ENCODE peak calls at places on chromosomes 6 and 20, in ten cellular contexts. F, V, U, J, X, P, C, H, G and B are unnamed samples.

GRCh38 chr6:21157186-21157929 is 436.2 kb upstream of the SOX4 start:
- DNase-seq in F (no peak), V (no peak), U (no peak), J (no peak), X (no peak), P (no peak), C (no peak), H (no peak), G (no peak), B (no peak)

GRCh38 chr6:167670938-167671338 is 155.8 kb upstream of the AFDN start:
- DNase-seq in F (no peak), V (no peak), U (no peak), J (no peak), X (no peak), P (no peak), C (no peak), H (no peak), G (no peak), B (no peak)

GRCh38 chr6:38612386-38612965 is 27.3 kb downstream of the BTBD9 start:
- DNase-seq in F (peak; percentile 77), V (no peak), U (no peak), J (peak; percentile 52), X (no peak), P (peak; percentile 31), C (peak; percentile 17), H (peak; percentile 75), G (no peak), B (peak; percentile 6)

GRCh38 chr6:147167009-147167408 is 37.2 kb upstream of the STXBP5 start:
- DNase-seq in F (no peak), V (no peak), U (no peak), J (no peak), X (no peak), P (no peak), C (no peak), H (no peak), G (no peak), B (no peak)

GRCh38 chr6:144219056-144219685 is 66.0 kb upstream of the UTRN start:
- DNase-seq in F (peak; percentile 60), V (no peak), U (no peak), J (peak; percentile 63), X (no peak), P (peak; percentile 37), C (peak; percentile 59), H (peak; percentile 68), G (peak; percentile 51), B (peak; percentile 51)

GRCh38 chr6:155313602-155314091 is 637 bp downstream of the TFB1M start:
- DNase-seq in F (no peak), V (no peak), U (no peak), J (peak; percentile 45), X (no peak), P (peak; percentile 35), C (peak; percentile 40), H (peak; percentile 43), G (peak; percentile 10), B (no peak)

GRCh38 chr6:169248521-169248971 is 5.1 kb downstream of the THBS2 start:
- DNase-seq in F (no peak), V (no peak), U (no peak), J (no peak), X (peak; percentile 50), P (no peak), C (no peak), H (no peak), G (no peak), B (no peak)

GRCh38 chr20:63495771-63496403 is 3.0 kb downstream of the EEF1A2 start:
- DNase-seq in F (peak; percentile 90), V (peak; percentile 66), U (peak; percentile 40), J (peak; percentile 28), X (peak; percentile 74), P (no peak), C (peak; percentile 55), H (peak; percentile 76), G (peak; percentile 82), B (no peak)

GRCh38 chr20:41139227-41140093 is 2.1 kb downstream of the PLCG1 start:
- DNase-seq in F (no peak), V (no peak), U (no peak), J (no peak), X (no peak), P (no peak), C (no peak), H (no peak), G (no peak), B (no peak)

GRCh38 chr6:42304313-42304712 is 86.7 kb upstream of the MRPS10 start:
- DNase-seq in F (no peak), V (no peak), U (no peak), J (no peak), X (no peak), P (no peak), C (no peak), H (no peak), G (no peak), B (no peak)

GRCh38 chr6:101397199-101397598 is 3.7 kb downstream of the GRIK2 start:
- DNase-seq in F (no peak), V (no peak), U (no peak), J (peak; percentile 30), X (no peak), P (no peak), C (peak; percentile 12), H (peak; percentile 8), G (no peak), B (no peak)

GRCh38 chr20:22339091-22339881 is 245.1 kb downstream of the FOXA2 start:
- DNase-seq in F (peak; percentile 60), V (no peak), U (no peak), J (peak; percentile 69), X (no peak), P (peak; percentile 71), C (peak; percentile 69), H (peak; percentile 54), G (peak; percentile 79), B (peak; percentile 69)

GRCh38 chr6:149482542-149483261 is 2.1 kb downstream of the ZC3H12D start:
- DNase-seq in F (no peak), V (no peak), U (no peak), J (no peak), X (no peak), P (no peak), C (no peak), H (no peak), G (no peak), B (no peak)

GRCh38 chr6:128573036-128573435 is 52.6 kb upstream of the PTPRK start:
- DNase-seq in F (no peak), V (no peak), U (no peak), J (no peak), X (no peak), P (no peak), C (no peak), H (no peak), G (no peak), B (no peak)

GRCh38 chr20:62452475-62453095 is 23.2 kb downstream of the GATA5 start:
- DNase-seq in F (no peak), V (no peak), U (no peak), J (no peak), X (no peak), P (no peak), C (no peak), H (no peak), G (no peak), B (no peak)

GRCh38 chr20:36017034-36017951 is 48.9 kb downstream of the CNBD2 start:
- DNase-seq in F (peak; percentile 85), V (no peak), U (no peak), J (peak; percentile 64), X (no peak), P (peak; percentile 24), C (peak; percentile 97), H (peak; percentile 83), G (no peak), B (peak; percentile 80)

GRCh38 chr6:162005375-162005774 is 722.2 kb downstream of the PRKN start:
- DNase-seq in F (no peak), V (no peak), U (no peak), J (no peak), X (no peak), P (no peak), C (no peak), H (no peak), G (peak; percentile 55), B (no peak)

GRCh38 chr6:9398794-9399373 is 963.5 kb upstream of the SLC35B3 start:
- DNase-seq in F (no peak), V (no peak), U (no peak), J (no peak), X (no peak), P (no peak), C (peak; percentile 4), H (no peak), G (no peak), B (no peak)

GRCh38 chr6:75481394-75481793 is 12.2 kb downstream of the FILIP1 start:
- DNase-seq in F (no peak), V (no peak), U (no peak), J (no peak), X (no peak), P (no peak), C (no peak), H (peak; percentile 72), G (no peak), B (no peak)